ENCODE peak calls at places on chromosome 16, in six cellular contexts. D is H1, Z is HCT116, G is GM12891, I is heart left ventricle, T is H54. F is an unnamed sample.

GRCh38 chr16:87463722-87464690 is 28.8 kb downstream of the ZCCHC14 start:
- DNase-seq in Z (no peak), D (no peak), T (peak), G (peak), I (peak), F (no peak)

GRCh38 chr16:19513377-19514053 is 8.4 kb downstream of the GDE1 start:
- DNase-seq in T (no peak), D (no peak), G (no peak), I (no peak), Z (no peak), F (no peak)

GRCh38 chr16:87127061-87127765 is 190.0 kb downstream of the C16orf95 start:
- DNase-seq in Z (no peak), D (no peak), T (no peak), G (no peak), I (peak), F (no peak)

GRCh38 chr16:72783716-72784320 is 264.1 kb downstream of the ZFHX3 start:
- DNase-seq in I (no peak), Z (no peak), D (no peak), G (no peak), T (no peak), F (no peak)

GRCh38 chr16:1983544-1984346 is at the start of gene GFER:
- DNase-seq in G (peak), T (peak), Z (peak), I (peak), D (peak), F (no peak)

GRCh38 chr16:57517397-57518367 is 18.7 kb downstream of the CCDC102A start:
- DNase-seq in G (no peak), D (no peak), Z (no peak), T (no peak), I (peak), F (no peak)

GRCh38 chr16:3656491-3657468 is 2.3 kb downstream of the DNASE1 start:
- DNase-seq in I (no peak), D (no peak), Z (no peak), G (no peak), T (peak), F (no peak)

GRCh38 chr16:21219551-21219950 is 8.2 kb upstream of the ZP2 start:
- DNase-seq in T (no peak), Z (no peak), G (no peak), I (no peak), D (no peak), F (no peak)

GRCh38 chr16:51881731-51882130 is 665.2 kb downstream of the TOX3 start:
- DNase-seq in D (no peak), T (no peak), I (no peak), G (no peak), Z (no peak), F (no peak)

DNA sequence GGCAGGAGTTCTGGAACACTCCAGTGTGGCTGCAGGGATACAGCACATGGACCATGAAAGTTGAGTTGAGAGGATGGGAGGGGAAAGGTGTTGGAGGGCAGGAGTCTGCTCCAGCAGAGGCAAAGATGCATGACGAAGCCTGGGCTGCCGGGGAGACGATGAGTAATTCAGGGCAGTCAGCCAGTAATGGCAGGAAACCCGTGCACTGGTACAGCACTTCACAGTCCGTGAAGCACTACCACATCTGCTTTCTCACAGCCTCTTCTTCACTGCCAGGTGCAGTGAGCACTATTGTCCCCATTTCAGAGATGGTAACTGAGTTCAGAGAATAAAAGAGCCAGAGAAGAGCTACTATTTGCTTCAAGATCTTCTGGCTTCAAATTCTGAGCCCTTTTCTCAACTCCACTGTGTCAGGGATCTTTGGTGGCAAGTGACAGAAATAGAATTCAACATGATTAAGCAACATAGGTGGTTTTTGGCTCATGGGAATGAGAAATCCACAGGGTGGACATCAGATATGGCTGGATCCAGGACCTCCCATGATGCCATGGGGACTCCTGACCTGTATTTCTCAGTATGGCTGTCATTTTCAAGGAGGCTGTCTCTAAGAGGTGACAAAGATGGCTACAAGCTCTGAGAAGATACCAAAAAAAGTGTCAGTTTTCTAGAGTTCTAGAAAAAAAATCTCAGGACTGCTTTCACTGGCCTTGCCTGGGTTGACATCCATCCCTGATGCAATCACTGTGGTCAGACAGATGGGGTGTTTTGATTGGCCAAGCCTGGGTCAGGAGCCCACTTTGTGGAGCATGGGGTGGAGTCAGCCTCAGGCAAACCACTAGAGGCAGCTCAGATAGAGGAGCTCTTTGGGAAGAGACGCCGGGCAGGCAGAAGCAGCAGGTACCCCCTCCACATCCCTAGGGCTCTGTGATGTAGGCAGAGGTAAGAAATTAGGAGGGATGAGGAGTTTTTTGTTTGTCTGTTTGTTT is 24.7 kb downstream of the IL21R start:
- DNase-seq in Z (peak), G (peak), T (peak), I (no peak), D (no peak), F (peak)
- TF ChIP-seq POLR2A in Z (no peak), G (peak), T (no peak), I (no peak), D (no peak), F (no peak)

GRCh38 chr16:54268340-54268739 is 18.2 kb downstream of the IRX3 start:
- DNase-seq in Z (no peak), T (no peak), G (no peak), I (no peak), D (no peak), F (no peak)

GRCh38 chr16:54265558-54266213 is 20.9 kb downstream of the IRX3 start:
- DNase-seq in Z (no peak), D (no peak), T (no peak), I (peak), G (no peak), F (no peak)

GRCh38 chr16:54269461-54269860 is 17.1 kb downstream of the IRX3 start:
- DNase-seq in D (no peak), Z (no peak), T (no peak), G (no peak), I (no peak), F (no peak)

GRCh38 chr16:54268766-54269165 is 17.8 kb downstream of the IRX3 start:
- DNase-seq in T (no peak), G (no peak), Z (no peak), D (no peak), I (no peak), F (no peak)

DNA sequence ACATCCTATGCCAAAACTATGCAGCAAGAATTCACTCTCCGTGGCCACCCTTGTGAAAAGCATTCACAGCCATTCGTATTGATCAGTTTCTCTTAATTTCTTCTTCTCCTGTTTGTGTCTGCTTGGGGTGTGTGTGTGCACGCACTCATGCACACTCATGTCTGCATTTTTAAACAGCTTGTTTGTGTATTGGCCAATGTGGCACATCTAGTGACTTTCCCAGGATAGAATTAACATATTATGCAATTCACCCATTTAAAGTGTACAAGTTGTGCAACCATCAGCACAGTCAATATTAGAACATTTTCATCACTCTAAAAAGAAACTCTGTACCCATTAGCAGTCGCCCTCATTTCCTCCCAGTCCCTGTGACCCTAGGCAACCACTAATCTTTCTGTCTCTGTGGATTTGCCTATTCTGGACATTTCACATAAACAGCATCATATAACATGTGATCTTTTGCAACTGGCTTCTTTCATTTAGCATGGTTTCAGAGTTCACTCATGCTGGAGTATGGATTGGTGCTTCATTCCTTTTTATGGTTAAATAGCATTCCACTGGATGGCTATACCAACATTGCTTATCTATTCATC is 20.1 kb downstream of the IRX3 start:
- DNase-seq in Z (no peak), G (no peak), D (no peak), I (no peak), T (no peak), F (no peak)
- TF ChIP-seq POLR2A in Z (no peak), G (no peak), D (no peak), I (no peak), T (no peak), F (no peak)

GRCh38 chr16:179431-179830 is 828 bp upstream of the HBQ1 start:
- DNase-seq in G (no peak), I (no peak), D (no peak), Z (no peak), T (no peak), F (no peak)

GRCh38 chr16:177394-177822 is 928 bp downstream of the HBA1 start:
- DNase-seq in I (peak), D (no peak), Z (no peak), T (no peak), G (no peak), F (no peak)

GRCh38 chr16:177981-178676 is 1.6 kb downstream of the HBA1 start:
- DNase-seq in I (no peak), D (no peak), G (no peak), T (no peak), Z (no peak), F (no peak)

GRCh38 chr16:180101-180920 is at the start of gene HBQ1:
- DNase-seq in D (no peak), Z (no peak), G (peak), T (no peak), I (no peak), F (no peak)

GRCh38 chr16:175145-175949 is 1.1 kb upstream of the HBA1 start:
- DNase-seq in I (no peak), T (no peak), D (no peak), G (no peak), Z (no peak), F (no peak)
- TF ChIP-seq POLR2A in I (no peak), T (no peak), D (no peak), G (no peak), Z (no peak), F (no peak)

GRCh38 chr16:89115216-89115949 is 21.7 kb downstream of the ACSF3 start:
- DNase-seq in I (peak), T (no peak), D (no peak), G (peak), Z (no peak), F (no peak)
- TF ChIP-seq POLR2A in I (no peak), T (no peak), D (no peak), G (peak), Z (no peak), F (no peak)

DNA sequence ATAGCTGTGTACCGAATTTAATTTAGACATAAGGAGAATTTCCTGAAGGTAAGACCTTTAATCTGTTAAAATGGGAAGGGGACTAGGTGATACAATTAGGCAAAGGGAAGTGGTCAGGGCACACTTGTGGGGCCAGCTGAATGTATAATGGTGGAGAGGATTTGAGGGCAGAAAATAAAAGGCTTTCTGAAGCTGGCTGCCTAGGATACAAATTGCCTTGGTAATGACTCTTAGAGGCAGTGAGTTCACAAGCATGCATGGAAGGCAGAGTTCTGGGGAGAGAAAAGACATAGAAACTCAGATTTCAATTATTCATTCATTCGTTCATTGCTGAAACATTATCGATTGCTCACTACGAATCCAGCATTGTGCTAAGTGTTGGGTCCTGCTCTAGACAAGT is 12.4 kb upstream of the NFAT5 start:
- DNase-seq in G (no peak), I (no peak), D (no peak), T (no peak), Z (no peak), F (no peak)
- TF ChIP-seq POLR2A in G (no peak), I (no peak), D (no peak), T (no peak), Z (no peak), F (no peak)